ENCODE peak calls at places on chromosomes 13 and 19, in seven cellular contexts. H is stimulated activated CD8-positive, alpha-beta memory T cell treated with anti-CD3 and anti-CD28 coated beads, Interleukin-4, amount 100 ng/mL, for 1 hour; K is suprapubic skin; Q is colonic mucosa; X is fibroblast of the aortic adventitia; U is right cardiac atrium; E is smooth muscle cell of the brain vasculature. O is an unnamed sample.

GRCh38 chr19:5479958-5480357 is 24.7 kb downstream of the ZNRF4 start:
- DNase-seq in E (no peak), H (no peak), U (no peak), X (no peak), Q (no peak), K (no peak), O (no peak)

GRCh38 chr19:27794444-27795042 is 1418.4 kb downstream of the UQCRFS1 start:
- DNase-seq in X (peak; percentile 46), U (no peak), H (no peak), E (no peak), Q (no peak), K (no peak), O (peak; percentile 52)

GRCh38 chr13:49373699-49374098 is 70.2 kb downstream of the CAB39L start:
- DNase-seq in Q (no peak), X (peak; percentile 37), E (no peak), H (no peak), K (no peak), U (no peak), O (no peak)

GRCh38 chr19:29598496-29598895 is 7.6 kb upstream of the POP4 start:
- DNase-seq in X (no peak), E (no peak), K (no peak), Q (no peak), H (no peak), U (no peak), O (no peak)

GRCh38 chr19:3768748-3769099 is 3.3 kb downstream of the RAX2 start:
- DNase-seq in Q (no peak), U (peak; percentile 41), E (no peak), K (no peak), H (no peak), X (no peak), O (no peak)

GRCh38 chr19:18021121-18021755 is 13.3 kb downstream of the ARRDC2 start:
- DNase-seq in Q (peak; percentile 87), H (no peak), E (peak; percentile 75), X (peak; percentile 84), K (peak; percentile 94), U (peak; percentile 96), O (no peak)

GRCh38 chr19:23507441-23507840 is 112.2 kb upstream of the ZNF91 start:
- DNase-seq in X (no peak), H (no peak), U (no peak), Q (no peak), K (no peak), E (no peak), O (no peak)

GRCh38 chr19:55635334-55635717 is 5.5 kb upstream of the ZNF580 start:
- DNase-seq in E (no peak), H (no peak), Q (no peak), K (no peak), U (peak; percentile 55), X (no peak), O (no peak)

GRCh38 chr13:20711301-20712044 is 8.0 kb downstream of the IL17D start:
- DNase-seq in U (no peak), E (no peak), K (no peak), H (no peak), Q (no peak), X (no peak), O (no peak)

GRCh38 chr13:110327036-110327790 is 20.1 kb downstream of the COL4A2 start:
- DNase-seq in K (no peak), X (no peak), E (no peak), H (no peak), U (no peak), Q (no peak), O (no peak)

GRCh38 chr19:2548966-2549365 is 73.0 kb downstream of the GADD45B start:
- DNase-seq in Q (no peak), K (no peak), E (no peak), U (peak; percentile 40), X (no peak), H (no peak), O (no peak)

GRCh38 chr13:96984061-96984508 is 10.2 kb downstream of the OXGR1 start:
- DNase-seq in Q (peak; percentile 73), H (no peak), U (peak; percentile 58), E (no peak), K (no peak), X (no peak), O (peak; percentile 59)

GRCh38 chr19:33496496-33496895 is 25.1 kb downstream of the PEPD start:
- DNase-seq in X (no peak), K (no peak), Q (no peak), U (no peak), E (no peak), H (no peak), O (no peak)

GRCh38 chr13:59677430-59677829 is 486.3 kb downstream of the DIAPH3 start:
- DNase-seq in Q (no peak), X (no peak), K (no peak), U (no peak), H (no peak), E (no peak), O (no peak)

GRCh38 chr13:30510811-30511371 is 45.2 kb upstream of the HMGB1 start:
- DNase-seq in H (no peak), X (peak; percentile 15), Q (no peak), K (no peak), E (no peak), U (no peak), O (no peak)

GRCh38 chr13:108961542-108962125 is 332.2 kb downstream of the MYO16 start:
- DNase-seq in E (no peak), Q (no peak), K (no peak), X (peak; percentile 73), H (no peak), U (no peak), O (no peak)

GRCh38 chr19:45767881-45768643 is 990 bp downstream of the SIX5 start:
- DNase-seq in K (peak; percentile 88), Q (peak; percentile 67), X (peak; percentile 65), E (no peak), H (no peak), U (peak; percentile 91), O (peak; percentile 79)

GRCh38 chr13:51541809-51542258 is 42.4 kb upstream of the WDFY2 start:
- DNase-seq in E (no peak), U (peak; percentile 36), Q (peak; percentile 28), H (no peak), K (no peak), X (no peak), O (no peak)

GRCh38 chr19:4304509-4305252 is at the start of gene FSD1:
- DNase-seq in Q (no peak), H (no peak), X (peak; percentile 42), E (no peak), U (peak; percentile 70), K (no peak), O (peak; percentile 91)

GRCh38 chr13:99380402-99380801 is 73.2 kb upstream of the GPR183 start:
- DNase-seq in X (no peak), Q (no peak), E (no peak), H (no peak), U (no peak), K (no peak), O (peak; percentile 21)

GRCh38 chr13:34017231-34017630 is 199.3 kb downstream of the RFC3 start:
- DNase-seq in X (no peak), H (no peak), Q (no peak), K (no peak), E (no peak), U (no peak), O (no peak)

GRCh38 chr19:42175952-42176648 is 41.4 kb downstream of the DEDD2 start:
- DNase-seq in K (no peak), E (no peak), Q (no peak), X (peak; percentile 25), H (no peak), U (peak; percentile 60), O (no peak)

GRCh38 chr19:2804156-2805004 is 15.3 kb upstream of the ZNF554 start:
- DNase-seq in K (no peak), Q (no peak), U (peak; percentile 30), H (no peak), E (no peak), X (no peak), O (no peak)

GRCh38 chr13:75196112-75196855 is 285.7 kb downstream of the TBC1D4 start:
- DNase-seq in K (no peak), X (no peak), Q (no peak), U (no peak), H (no peak), E (no peak), O (no peak)

GRCh38 chr13:112968380-112968909 is 569 bp upstream of the MCF2L start:
- DNase-seq in X (no peak), E (no peak), H (no peak), U (peak; percentile 69), K (peak; percentile 79), Q (peak; percentile 78), O (no peak)